ENCODE peak calls at places on chromosomes 4 and X, in eight cellular contexts. V, J, M, D, Z, G, N and S are unnamed samples.

GRCh38 chr4:187908731-187909130 is 86.8 kb upstream of the ZFP42 start:
- DNase-seq in Z (no peak), N (no peak), V (no peak), D (no peak), G (no peak), J (no peak), M (no peak), S (no peak)

GRCh38 chrX:127302841-127303240 is 483.3 kb downstream of the PRR32 start:
- DNase-seq in M (no peak), G (no peak), Z (no peak), N (no peak), D (no peak), V (no peak), J (no peak), S (no peak)

GRCh38 chrX:150958177-150958576 is 25.0 kb upstream of the HMGB3 start:
- DNase-seq in J (no peak), M (no peak), G (no peak), D (no peak), V (no peak), N (no peak), Z (no peak), S (no peak)

GRCh38 chr4:48709920-48710319 is 70.2 kb downstream of the FRYL start:
- DNase-seq in J (no peak), D (no peak), V (no peak), N (no peak), G (no peak), M (no peak), Z (no peak), S (no peak)

GRCh38 chr4:3300198-3300671 is 7.4 kb downstream of the RGS12 start:
- DNase-seq in N (peak; percentile 10), D (no peak), J (no peak), G (no peak), M (no peak), Z (peak; percentile 40), V (no peak), S (no peak)

GRCh38 chr4:180827610-180828009 is 1415.6 kb upstream of the TENM3 start:
- DNase-seq in J (no peak), G (peak; percentile 67), V (no peak), D (no peak), N (no peak), M (no peak), Z (no peak), S (no peak)

GRCh38 chrX:154411981-154412340 is 622 bp downstream of the TAFAZZIN start:
- DNase-seq in G (peak; percentile 26), M (peak; percentile 76), D (peak; percentile 73), V (peak; percentile 53), Z (peak; percentile 54), N (peak; percentile 57), J (peak; percentile 71), S (peak; percentile 92)

GRCh38 chrX:54076903-54077302 is 32.6 kb upstream of the PHF8 start:
- DNase-seq in M (no peak), Z (no peak), D (no peak), V (no peak), N (no peak), G (peak; percentile 60), J (peak; percentile 28), S (no peak)

GRCh38 chr4:129345680-129346079 is 249.7 kb downstream of the C4orf33 start:
- DNase-seq in M (no peak), G (no peak), J (no peak), V (no peak), N (no peak), Z (no peak), D (no peak), S (no peak)

GRCh38 chr4:171130126-171130801 is 682.9 kb upstream of the GALNTL6 start:
- DNase-seq in J (no peak), G (no peak), N (no peak), V (no peak), Z (no peak), D (no peak), M (no peak), S (no peak)

GRCh38 chr4:2511645-2512131 is 24.8 kb upstream of the FAM193A start:
- DNase-seq in N (no peak), M (no peak), V (no peak), J (no peak), Z (no peak), G (no peak), D (no peak), S (no peak)

GRCh38 chrX:51759055-51759454 is 15.8 kb downstream of the GSPT2 start:
- DNase-seq in D (no peak), Z (no peak), V (no peak), G (no peak), M (no peak), N (no peak), J (no peak), S (no peak)

GRCh38 chr4:83917572-83917971 is 381.7 kb downstream of the GPAT3 start:
- DNase-seq in N (no peak), Z (no peak), J (peak; percentile 27), V (no peak), G (peak; percentile 2), D (no peak), M (no peak), S (no peak)

GRCh38 chr4:25654971-25655963 is at the start of gene SLC34A2:
- DNase-seq in Z (no peak), V (peak; percentile 19), G (no peak), J (no peak), N (no peak), D (no peak), M (peak; percentile 15), S (no peak)

GRCh38 chr4:182179105-182179504 is 64.1 kb upstream of the TENM3 start:
- DNase-seq in M (no peak), J (no peak), N (no peak), Z (no peak), V (no peak), G (peak; percentile 78), D (no peak), S (no peak)

GRCh38 chr4:182174979-182175378 is 68.2 kb upstream of the TENM3 start:
- DNase-seq in Z (no peak), N (no peak), V (no peak), G (no peak), D (no peak), M (no peak), J (no peak), S (no peak)

GRCh38 chr4:182177166-182177565 is 66.0 kb upstream of the TENM3 start:
- DNase-seq in Z (no peak), M (no peak), N (no peak), V (no peak), J (no peak), G (no peak), D (no peak), S (no peak)

GRCh38 chr4:182175788-182176519 is 67.2 kb upstream of the TENM3 start:
- DNase-seq in Z (no peak), G (peak; percentile 63), D (no peak), N (no peak), M (no peak), V (no peak), J (no peak), S (no peak)

DNA sequence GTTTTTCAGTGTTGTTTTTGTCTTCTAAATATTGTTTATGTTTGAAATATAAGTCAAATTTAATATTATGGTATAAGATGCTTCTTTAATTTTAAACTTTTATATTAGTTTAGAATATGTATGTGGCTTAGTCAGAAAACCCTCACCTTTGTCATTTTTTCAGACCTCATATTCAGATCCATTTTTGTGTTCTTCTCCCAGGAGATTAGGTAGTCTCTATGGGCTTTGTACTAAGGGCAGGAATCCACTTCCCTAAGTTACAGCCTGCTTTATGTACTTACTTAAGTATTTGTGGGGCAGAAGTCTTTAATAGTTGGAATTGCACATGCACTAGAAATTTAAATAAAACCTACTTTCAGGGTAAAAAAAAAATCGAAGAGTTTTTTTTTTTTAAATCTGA is 63.5 kb upstream of the TENM3 start:
- DNase-seq in G (no peak), M (no peak), V (no peak), D (no peak), J (no peak), Z (no peak), N (no peak), S (no peak)
- H3K4me3 ChIP-seq in G (no peak overlapping the region), M (no peak overlapping the region), V (no peak overlapping the region), D (no peak overlapping the region), J (no peak overlapping the region), Z (no peak overlapping the region), N (no peak overlapping the region), S (no peak overlapping the region)

DNA sequence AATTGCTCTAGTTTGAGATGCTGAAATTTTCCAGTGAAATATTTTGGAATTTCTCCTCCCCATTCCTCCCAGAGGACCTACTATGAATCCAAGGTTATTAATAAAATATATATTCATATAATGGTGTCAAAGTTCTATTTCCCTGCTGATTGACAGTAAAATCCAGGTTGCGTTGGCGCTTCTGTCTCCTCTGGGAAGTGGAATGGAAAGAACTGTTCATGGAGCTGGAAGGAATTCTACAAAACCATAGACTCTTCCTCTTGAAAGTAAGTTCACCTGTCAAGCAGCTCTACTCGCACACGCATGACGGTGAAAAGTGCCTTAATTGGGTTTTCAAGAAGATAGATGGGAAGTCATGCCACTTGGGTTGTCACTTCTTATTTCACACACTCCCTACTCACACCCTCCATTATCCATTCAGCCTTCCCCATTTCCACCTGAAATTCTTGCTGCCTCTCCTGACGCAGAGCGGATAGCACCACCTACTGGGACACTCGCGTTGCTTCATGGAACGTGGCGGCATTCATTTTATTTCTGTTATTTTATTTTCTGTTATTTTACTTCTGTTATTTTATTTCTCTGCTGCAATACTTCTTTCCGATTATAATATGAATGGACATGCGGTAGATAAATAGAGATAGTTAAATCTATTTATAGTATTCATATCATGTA is 351.5 kb downstream of the NLGN4X start:
- DNase-seq in M (peak; percentile 9), J (peak; percentile 42), V (no peak), Z (no peak), N (no peak), D (no peak), G (no peak), S (no peak)
- TF ChIP-seq CTCF in M (no peak), J (peak; percentile 49), V (no peak), Z (no peak), N (no peak), D (no peak), G (no peak), S (no peak)

GRCh38 chr4:184287697-184288255 is 70.1 kb upstream of the ENPP6 start:
- DNase-seq in Z (peak; percentile 74), V (peak; percentile 94), M (peak; percentile 40), G (peak; percentile 68), N (no peak), D (no peak), J (no peak), S (no peak)
- TF ChIP-seq POLR2A in Z (no peak), V (no peak), M (no peak), G (no peak), N (no peak), D (no peak), J (no peak), S (no peak)

GRCh38 chr4:73619351-73619750 is 885 bp downstream of the RASSF6 start:
- DNase-seq in D (no peak), V (no peak), M (no peak), N (no peak), G (no peak), Z (no peak), J (no peak), S (no peak)

GRCh38 chr4:73617256-73617655 is 3.0 kb downstream of the RASSF6 start:
- DNase-seq in V (no peak), D (no peak), N (no peak), G (no peak), M (no peak), J (no peak), Z (no peak), S (no peak)

GRCh38 chr4:73621357-73621756 is 1.1 kb upstream of the RASSF6 start:
- DNase-seq in Z (no peak), J (no peak), D (no peak), M (no peak), G (no peak), V (no peak), N (no peak), S (no peak)

GRCh38 chr4:73615613-73616012 is 4.6 kb downstream of the RASSF6 start:
- DNase-seq in Z (no peak), M (no peak), N (no peak), D (no peak), J (no peak), V (no peak), G (no peak), S (no peak)

GRCh38 chr4:73620115-73620792 is at the start of gene RASSF6:
- DNase-seq in G (no peak), V (peak; percentile 75), N (no peak), M (peak; percentile 87), Z (no peak), J (peak; percentile 19), D (peak; percentile 21), S (no peak)
- H3K4me3 ChIP-seq in G (no peak within 1 kb of the TSS), V (peak within 1 kb of the TSS; percentile 43), N (no peak within 1 kb of the TSS), M (peak within 1 kb of the TSS; percentile 43), Z (no peak within 1 kb of the TSS), J (no peak within 1 kb of the TSS), D (peak within 1 kb of the TSS; percentile 22), S (no peak within 1 kb of the TSS)